ENCODE peak calls at places on chromosome 2, in four cellular contexts. One of them, this sample, is unnamed.

GRCh38 chr2:198374375-198375072 is 570.1 kb downstream of the PLCL1 start:
- DNase-seq in AG04449: peak
- DNase-seq in cardiac muscle cell: peak
- DNase-seq in Panc1: peak
- DNase-seq in this sample: peak

GRCh38 chr2:224142397-224143312 is 103.6 kb upstream of the SERPINE2 start:
- DNase-seq in cardiac muscle cell: no peak
- DNase-seq in Panc1: no peak
- DNase-seq in AG04449: no peak
- DNase-seq in this sample: peak

GRCh38 chr2:160194946-160195345 is 5.1 kb downstream of the ITGB6 start:
- DNase-seq in Panc1: no peak
- DNase-seq in cardiac muscle cell: no peak
- DNase-seq in AG04449: no peak
- DNase-seq in this sample: no peak

GRCh38 chr2:215658635-215659305 is 222.9 kb upstream of the FN1 start:
- DNase-seq in cardiac muscle cell: no peak
- DNase-seq in AG04449: no peak
- DNase-seq in Panc1: no peak
- DNase-seq in this sample: no peak

GRCh38 chr2:238439912-238440311 is 13.2 kb downstream of the ASB1 start:
- DNase-seq in cardiac muscle cell: no peak
- DNase-seq in Panc1: no peak
- DNase-seq in AG04449: no peak
- DNase-seq in this sample: no peak

GRCh38 chr2:128779301-128780095 is 460.8 kb upstream of the HS6ST1 start:
- DNase-seq in Panc1: no peak
- DNase-seq in cardiac muscle cell: peak
- DNase-seq in AG04449: no peak
- DNase-seq in this sample: no peak

GRCh38 chr2:234495076-234495800 is 1.6 kb downstream of the ARL4C start:
- DNase-seq in AG04449: no peak
- DNase-seq in Panc1: no peak
- DNase-seq in cardiac muscle cell: no peak
- DNase-seq in this sample: no peak

GRCh38 chr2:2326053-2326452 is 5.0 kb downstream of the MYT1L start:
- DNase-seq in Panc1: no peak
- DNase-seq in AG04449: no peak
- DNase-seq in cardiac muscle cell: no peak
- DNase-seq in this sample: no peak

GRCh38 chr2:134170269-134170668 is 83.6 kb upstream of the MGAT5 start:
- DNase-seq in cardiac muscle cell: no peak
- DNase-seq in Panc1: no peak
- DNase-seq in AG04449: no peak
- DNase-seq in this sample: no peak

GRCh38 chr2:218882866-218883366 is 2.3 kb downstream of the WNT10A start:
- DNase-seq in Panc1: no peak
- DNase-seq in cardiac muscle cell: no peak
- DNase-seq in AG04449: no peak
- DNase-seq in this sample: no peak

GRCh38 chr2:28435796-28436425 is 43.3 kb downstream of the FOSL2 start:
- DNase-seq in Panc1: no peak
- DNase-seq in AG04449: no peak
- DNase-seq in cardiac muscle cell: no peak
- DNase-seq in this sample: no peak

DNA sequence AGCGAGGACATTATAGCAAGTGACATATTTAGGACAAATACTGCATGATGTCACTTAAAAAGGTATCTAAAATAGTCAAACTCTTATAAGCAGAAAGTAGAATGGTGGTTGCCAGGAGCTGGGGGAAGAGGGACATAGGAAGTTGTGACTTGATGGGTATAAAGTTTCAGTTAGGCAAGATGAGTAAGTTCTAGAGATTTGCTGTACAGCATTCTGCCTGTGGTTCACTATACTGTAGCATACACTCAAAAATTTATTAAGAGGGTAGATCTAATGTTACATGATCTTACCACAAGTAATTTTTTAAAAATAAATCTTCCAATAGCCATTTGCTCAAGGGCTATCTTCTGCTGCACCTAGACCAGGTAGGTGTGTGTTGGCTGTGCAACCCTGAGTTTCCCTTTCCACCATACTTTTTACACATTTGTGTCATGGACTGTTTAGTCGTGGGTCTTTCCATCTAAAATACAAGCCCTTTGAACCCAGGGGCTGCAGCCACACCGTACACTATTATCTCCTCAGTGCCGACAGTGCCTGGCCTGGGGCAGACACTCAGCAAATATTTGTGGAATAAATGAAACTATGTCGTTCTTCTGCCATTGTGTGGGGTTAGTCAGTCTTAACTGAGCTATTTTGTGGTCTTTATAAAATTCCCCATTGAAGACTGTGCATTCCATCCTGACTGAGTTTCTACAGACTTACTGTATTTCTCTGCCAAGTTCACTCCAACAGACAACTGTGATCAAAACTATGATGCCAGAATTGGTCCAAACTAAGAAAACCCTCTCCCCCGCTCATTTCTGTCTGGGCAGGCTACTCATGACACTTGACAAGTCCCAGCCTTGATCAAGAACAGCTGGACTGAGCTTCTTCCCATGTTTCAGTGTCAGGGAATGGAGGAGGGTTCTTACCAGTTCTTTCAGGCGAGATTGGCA is 77.8 kb upstream of the NPAS2 start:
- DNase-seq in Panc1: no peak
- DNase-seq in cardiac muscle cell: no peak
- DNase-seq in AG04449: peak
- DNase-seq in this sample: peak
- H3K4me3 ChIP-seq in Panc1: no peak
- H3K4me3 ChIP-seq in cardiac muscle cell: no peak
- H3K4me3 ChIP-seq in AG04449: peak
- H3K4me3 ChIP-seq in this sample: peak

GRCh38 chr2:131425191-131426021 is 50.5 kb upstream of the TUBA3D start:
- DNase-seq in Panc1: no peak
- DNase-seq in AG04449: no peak
- DNase-seq in cardiac muscle cell: peak
- DNase-seq in this sample: no peak
- H3K4me3 ChIP-seq in Panc1: peak
- H3K4me3 ChIP-seq in AG04449: no peak
- H3K4me3 ChIP-seq in cardiac muscle cell: peak
- H3K4me3 ChIP-seq in this sample: no peak

GRCh38 chr2:190119948-190120347 is 57.4 kb upstream of the MSTN start:
- DNase-seq in cardiac muscle cell: no peak
- DNase-seq in Panc1: no peak
- DNase-seq in AG04449: no peak
- DNase-seq in this sample: no peak
- H3K4me3 ChIP-seq in cardiac muscle cell: no peak
- H3K4me3 ChIP-seq in Panc1: no peak
- H3K4me3 ChIP-seq in AG04449: no peak
- H3K4me3 ChIP-seq in this sample: no peak

DNA sequence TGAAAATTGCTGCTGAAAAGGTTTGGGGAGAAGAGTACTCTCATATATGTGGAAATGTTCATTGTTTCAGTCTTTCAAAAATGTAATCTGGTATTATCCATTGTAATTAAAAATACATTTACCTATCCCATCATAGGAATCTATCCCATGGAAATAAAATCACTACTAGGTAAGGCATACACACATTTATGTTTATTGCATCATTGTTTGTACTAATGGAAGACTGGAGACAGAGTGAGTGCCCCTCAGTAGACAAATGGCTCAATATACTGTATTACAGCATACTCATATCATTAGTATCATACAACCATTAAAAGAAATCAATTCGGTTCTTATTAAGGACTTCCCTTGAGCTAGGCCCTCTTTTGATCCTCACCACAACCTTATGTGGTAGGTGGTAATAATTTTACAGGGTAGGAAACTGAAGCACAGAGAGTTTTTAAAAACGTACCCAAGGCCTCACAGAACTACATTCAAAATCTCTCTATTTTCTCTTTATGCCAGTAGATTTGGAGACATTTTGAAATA is 94.3 kb upstream of the MSTN start:
- DNase-seq in cardiac muscle cell: no peak
- DNase-seq in AG04449: no peak
- DNase-seq in Panc1: no peak
- DNase-seq in this sample: no peak
- H3K4me3 ChIP-seq in cardiac muscle cell: no peak
- H3K4me3 ChIP-seq in AG04449: no peak
- H3K4me3 ChIP-seq in Panc1: no peak
- H3K4me3 ChIP-seq in this sample: no peak

GRCh38 chr2:172909454-172909853 is 166.2 kb upstream of the MAP3K20 start:
- DNase-seq in Panc1: no peak
- DNase-seq in cardiac muscle cell: no peak
- DNase-seq in AG04449: no peak
- DNase-seq in this sample: no peak
- H3K4me3 ChIP-seq in Panc1: no peak
- H3K4me3 ChIP-seq in cardiac muscle cell: no peak
- H3K4me3 ChIP-seq in AG04449: no peak
- H3K4me3 ChIP-seq in this sample: no peak

DNA sequence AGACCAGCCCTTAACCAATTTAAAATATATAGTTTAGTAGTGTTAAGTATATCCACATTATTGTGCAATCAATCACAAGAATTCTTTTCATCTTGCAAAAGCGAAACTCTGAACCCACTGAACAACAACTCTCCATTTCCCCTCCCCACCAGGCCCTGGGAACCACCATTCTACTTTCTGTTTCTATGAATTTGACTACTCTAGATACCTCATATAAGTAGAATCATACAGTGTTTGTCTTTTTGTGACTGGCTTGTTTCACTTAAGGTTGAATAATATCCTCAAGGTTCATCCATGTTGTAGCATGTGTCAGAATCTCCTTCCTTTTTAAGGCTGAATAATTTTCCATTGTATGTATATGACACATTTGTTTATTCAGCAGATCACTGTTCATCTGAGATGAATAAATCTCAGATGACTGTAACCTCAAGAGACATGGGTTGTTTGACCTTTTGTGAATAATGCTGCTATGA is 8.1 kb upstream of the SOS1 start:
- DNase-seq in AG04449: no peak
- DNase-seq in Panc1: no peak
- DNase-seq in cardiac muscle cell: no peak
- DNase-seq in this sample: no peak
- H3K4me3 ChIP-seq in AG04449: no peak
- H3K4me3 ChIP-seq in Panc1: no peak
- H3K4me3 ChIP-seq in cardiac muscle cell: no peak
- H3K4me3 ChIP-seq in this sample: no peak

DNA sequence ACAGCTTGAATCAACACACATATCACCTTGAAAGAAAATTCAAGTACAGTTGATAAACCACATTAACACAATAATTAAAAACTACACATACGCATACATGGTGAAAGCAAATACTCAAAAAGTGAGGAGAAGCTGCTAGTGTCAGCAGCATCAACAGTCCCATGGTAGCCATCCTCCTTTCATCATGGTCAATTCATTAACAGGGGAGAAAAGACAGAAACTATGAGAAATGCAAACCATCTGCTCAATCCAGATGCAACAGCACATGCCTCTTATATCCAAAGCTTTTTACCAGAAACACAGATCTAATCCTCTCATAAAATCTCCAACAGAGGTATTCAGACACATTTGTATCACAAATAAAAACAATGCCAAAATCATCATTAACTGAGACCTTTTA is 81.9 kb upstream of the CHRNA1 start:
- DNase-seq in cardiac muscle cell: no peak
- DNase-seq in AG04449: no peak
- DNase-seq in Panc1: no peak
- DNase-seq in this sample: no peak
- H3K4me3 ChIP-seq in cardiac muscle cell: peak
- H3K4me3 ChIP-seq in AG04449: peak
- H3K4me3 ChIP-seq in Panc1: no peak
- H3K4me3 ChIP-seq in this sample: peak

DNA sequence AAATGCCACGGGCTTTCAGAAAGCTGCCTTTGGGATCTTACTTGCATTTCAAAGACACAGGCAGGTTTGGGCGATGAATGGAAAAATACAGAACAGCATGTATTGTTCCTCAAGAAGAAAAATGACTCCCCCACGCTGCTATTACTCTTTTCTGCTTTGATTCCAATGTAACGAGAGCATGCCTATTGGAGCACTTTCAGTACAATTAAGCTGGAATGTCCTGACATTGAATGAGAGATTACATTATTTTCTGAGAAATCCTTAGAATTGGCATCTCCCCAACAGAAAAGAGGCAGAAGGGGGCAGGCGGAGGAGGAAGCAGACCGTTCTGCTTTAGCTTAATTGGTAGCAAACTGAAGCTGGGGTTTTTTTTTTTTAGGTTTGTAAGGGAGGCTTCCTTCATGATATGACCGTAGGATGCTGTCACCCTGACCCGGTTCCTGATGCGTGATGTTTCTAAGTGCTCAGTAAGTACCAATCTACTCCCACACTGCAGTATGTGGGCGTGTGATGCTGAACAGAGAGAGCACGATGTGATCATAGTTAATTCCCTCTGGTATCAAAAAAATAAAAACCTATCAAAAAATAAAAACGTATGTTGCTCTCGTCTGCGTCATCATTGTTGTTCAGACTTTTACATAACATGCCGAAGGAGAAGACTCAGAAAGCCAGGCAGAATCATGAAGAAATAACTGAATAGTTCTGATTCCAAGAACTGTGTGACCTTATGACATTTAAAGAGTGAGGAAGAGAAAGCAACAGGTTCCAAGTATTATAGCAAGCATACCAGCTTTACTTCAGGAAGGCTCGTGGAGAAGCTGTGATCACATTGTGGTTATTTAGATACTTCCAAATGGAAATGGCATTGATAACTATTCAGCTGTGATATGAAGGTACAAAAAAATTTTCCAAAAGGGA is 40.5 kb downstream of the LONRF2 start:
- DNase-seq in cardiac muscle cell: no peak
- DNase-seq in Panc1: no peak
- DNase-seq in AG04449: no peak
- DNase-seq in this sample: no peak
- H3K4me3 ChIP-seq in cardiac muscle cell: no peak
- H3K4me3 ChIP-seq in Panc1: no peak
- H3K4me3 ChIP-seq in AG04449: no peak
- H3K4me3 ChIP-seq in this sample: no peak